ENCODE peak calls at places on chromosomes 2 and 18, in seven cellular contexts. Z, K, N, C, E, J and T are unnamed samples.

GRCh38 chr18:61132036-61132435 is 201.2 kb upstream of the CDH20 start:
- DNase-seq in J (no peak), K (no peak), Z (no peak), E (no peak), C (no peak), N (no peak), T (no peak)

GRCh38 chr2:169080250-169081035 is 11.1 kb downstream of the DHRS9 start:
- DNase-seq in J (peak; percentile 33), Z (peak; percentile 48), N (no peak), C (no peak), E (peak; percentile 51), K (no peak), T (no peak)

GRCh38 chr2:105287692-105288091 is 41.8 kb downstream of the TGFBRAP1 start:
- DNase-seq in J (peak; percentile 42), N (no peak), E (peak; percentile 50), C (peak; percentile 58), Z (peak; percentile 26), K (peak; percentile 5), T (peak; percentile 35)

GRCh38 chr18:33873127-33873526 is 295.1 kb downstream of the ASXL3 start:
- DNase-seq in C (no peak), N (no peak), K (no peak), Z (no peak), J (no peak), E (no peak), T (no peak)

GRCh38 chr2:134459706-134460406 is 206.0 kb downstream of the MGAT5 start:
- DNase-seq in J (no peak), Z (no peak), C (no peak), K (no peak), E (no peak), N (no peak), T (no peak)

GRCh38 chr18:48715651-48716354 is 177.0 kb downstream of the CTIF start:
- DNase-seq in C (no peak), Z (no peak), K (no peak), N (no peak), E (no peak), J (no peak), T (no peak)

GRCh38 chr18:12598181-12598921 is 59.6 kb downstream of the SPIRE1 start:
- DNase-seq in N (no peak), E (no peak), J (peak; percentile 54), C (peak; percentile 65), K (no peak), Z (peak; percentile 74), T (peak; percentile 70)

GRCh38 chr2:187037310-187037709 is 188.3 kb upstream of the ZSWIM2 start:
- DNase-seq in J (no peak), Z (peak; percentile 23), C (no peak), N (no peak), K (no peak), E (peak; percentile 40), T (peak; percentile 37)

GRCh38 chr2:205556841-205557539 is 125.3 kb upstream of the NRP2 start:
- DNase-seq in E (no peak), Z (no peak), K (no peak), J (no peak), C (no peak), N (no peak), T (no peak)